ENCODE peak calls at places on chromosomes 1 and 21, in seven cellular contexts. S is upper lobe of right lung, N is hepatocyte, W is testis, B is OCI-LY7, G is lower lobe of right lung, Z is colonic mucosa. H is an unnamed sample.

GRCh38 chr1:198679535-198680173 is 40.8 kb downstream of the PTPRC start:
- DNase-seq in S (no peak), N (no peak), W (peak; percentile 36), B (no peak), G (peak; percentile 44), Z (no peak), H (no peak)

GRCh38 chr1:227777156-227777555 is 38.3 kb upstream of the PRSS38 start:
- DNase-seq in S (peak; percentile 52), N (no peak), W (no peak), B (no peak), G (no peak), Z (no peak), H (no peak)

GRCh38 chr1:210536263-210536961 is 207.7 kb downstream of the HHAT start:
- DNase-seq in S (no peak), N (no peak), W (no peak), B (no peak), G (no peak), Z (no peak), H (no peak)

GRCh38 chr1:217718873-217719272 is 87.7 kb downstream of the SPATA17 start:
- DNase-seq in S (no peak), N (no peak), W (no peak), B (no peak), G (no peak), Z (no peak), H (no peak)

GRCh38 chr1:192805832-192806323 is 3.0 kb upstream of the RGS2 start:
- DNase-seq in S (no peak), N (peak; percentile 85), W (no peak), B (peak; percentile 73), G (no peak), Z (peak; percentile 46), H (peak; percentile 76)

GRCh38 chr1:11746092-11746491 is 10.2 kb downstream of the AGTRAP start:
- DNase-seq in S (no peak), N (no peak), W (no peak), B (no peak), G (no peak), Z (no peak), H (no peak)

GRCh38 chr1:210234254-210234747 is 1.7 kb downstream of the SERTAD4 start:
- DNase-seq in S (no peak), N (no peak), W (no peak), B (no peak), G (no peak), Z (no peak), H (peak; percentile 38)

GRCh38 chr1:187001198-187001904 is 172.6 kb downstream of the PLA2G4A start:
- DNase-seq in S (no peak), N (no peak), W (no peak), B (no peak), G (no peak), Z (no peak), H (no peak)

GRCh38 chr1:198893763-198894444 is 255.1 kb downstream of the PTPRC start:
- DNase-seq in S (no peak), N (no peak), W (no peak), B (no peak), G (no peak), Z (no peak), H (no peak)

GRCh38 chr1:28720376-28720775 is 16.4 kb upstream of the YTHDF2 start:
- DNase-seq in S (no peak), N (no peak), W (no peak), B (no peak), G (no peak), Z (no peak), H (no peak)

GRCh38 chr1:240100351-240100750 is 8.7 kb downstream of the FMN2 start:
- DNase-seq in S (no peak), N (no peak), W (no peak), B (no peak), G (no peak), Z (no peak), H (no peak)

GRCh38 chr1:88399690-88400089 is 284.4 kb upstream of the PKN2 start:
- DNase-seq in S (no peak), N (no peak), W (no peak), B (no peak), G (no peak), Z (no peak), H (no peak)

GRCh38 chr1:204583909-204584632 is 67.9 kb downstream of the MDM4 start:
- DNase-seq in S (no peak), N (no peak), W (peak; percentile 79), B (no peak), G (no peak), Z (no peak), H (no peak)

GRCh38 chr1:80656011-80656627 is 1144.6 kb upstream of the ADGRL2 start:
- DNase-seq in S (no peak), N (peak; percentile 71), W (no peak), B (peak; percentile 34), G (no peak), Z (no peak), H (peak; percentile 42)

GRCh38 chr1:29672955-29673507 is 436.7 kb downstream of the PTPRU start:
- DNase-seq in S (peak; percentile 22), N (no peak), W (no peak), B (no peak), G (no peak), Z (peak; percentile 4), H (no peak)

GRCh38 chr21:33334824-33335223 is 10.1 kb downstream of the IFNAR1 start:
- DNase-seq in S (no peak), N (no peak), W (no peak), B (no peak), G (no peak), Z (no peak), H (no peak)

GRCh38 chr1:78003070-78003751 is 1.5 kb upstream of the DNAJB4 start:
- DNase-seq in S (no peak), N (no peak), W (no peak), B (peak; percentile 25), G (no peak), Z (no peak), H (no peak)

GRCh38 chr1:160711528-160712311 is at the start of gene CD48:
- DNase-seq in S (no peak), N (no peak), W (no peak), B (peak; percentile 88), G (no peak), Z (no peak), H (no peak)

GRCh38 chr1:20885121-20885520 is 98.0 kb upstream of the HP1BP3 start:
- DNase-seq in S (no peak), N (peak; percentile 6), W (no peak), B (no peak), G (no peak), Z (no peak), H (no peak)

GRCh38 chr1:9714257-9714718 is 62.8 kb downstream of the PIK3CD start:
- DNase-seq in S (no peak), N (no peak), W (no peak), B (peak; percentile 38), G (no peak), Z (no peak), H (no peak)
- H3K4me1 ChIP-seq in S (peaks cover 7% of the 10 kb centered on the region), N (no peaks in the 10 kb centered on the region), W (peaks cover 3% of the 10 kb centered on the region), B (peaks cover 43% of the 10 kb centered on the region), G (peaks cover 11% of the 10 kb centered on the region), Z (no peaks in the 10 kb centered on the region), H (no peaks in the 10 kb centered on the region)

DNA sequence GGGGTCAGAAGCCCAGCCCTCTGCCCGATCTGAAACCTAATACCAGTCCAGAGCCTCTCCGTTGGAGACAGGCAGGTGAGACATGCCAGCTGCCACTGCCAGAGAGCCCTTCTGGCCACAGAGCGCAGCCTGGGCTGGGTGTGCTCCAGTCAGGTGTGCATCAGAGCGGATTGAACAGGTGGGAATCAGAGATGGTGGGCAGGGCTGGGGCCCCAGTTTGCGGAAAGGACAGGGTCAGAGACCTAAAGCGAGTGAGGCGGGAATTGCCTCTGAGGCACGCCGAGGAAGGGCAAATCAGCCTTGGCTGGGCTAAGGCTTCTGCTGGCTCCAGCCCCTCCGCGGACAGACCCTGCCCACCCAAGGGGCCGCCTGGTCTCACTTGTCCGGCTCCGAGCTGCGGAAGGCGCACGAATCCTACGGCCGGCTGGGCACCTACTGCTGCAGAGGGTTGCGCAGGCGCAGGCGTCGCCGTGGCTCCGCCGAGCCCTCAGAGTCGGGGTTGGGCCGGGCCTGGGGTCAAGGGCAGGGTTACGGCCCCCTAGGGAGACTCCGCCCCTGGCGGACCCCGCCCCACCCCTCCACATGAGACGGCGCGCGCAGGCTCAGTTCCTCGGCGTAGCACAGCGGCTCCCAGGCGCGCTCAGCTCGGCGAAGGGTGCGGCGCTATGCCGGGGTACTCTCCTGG is 10.3 kb downstream of the CPLANE2 start:
- DNase-seq in S (peak; percentile 94), N (peak; percentile 76), W (peak; percentile 73), B (no peak), G (peak; percentile 89), Z (peak; percentile 77), H (no peak)
- H3K4me3 ChIP-seq in S (peak overlapping the region; percentile 42), N (peak overlapping the region; percentile 40), W (peak overlapping the region; percentile 29), B (no peak overlapping the region), G (peak overlapping the region; percentile 48), Z (peak overlapping the region; percentile 19), H (no peak overlapping the region)

DNA sequence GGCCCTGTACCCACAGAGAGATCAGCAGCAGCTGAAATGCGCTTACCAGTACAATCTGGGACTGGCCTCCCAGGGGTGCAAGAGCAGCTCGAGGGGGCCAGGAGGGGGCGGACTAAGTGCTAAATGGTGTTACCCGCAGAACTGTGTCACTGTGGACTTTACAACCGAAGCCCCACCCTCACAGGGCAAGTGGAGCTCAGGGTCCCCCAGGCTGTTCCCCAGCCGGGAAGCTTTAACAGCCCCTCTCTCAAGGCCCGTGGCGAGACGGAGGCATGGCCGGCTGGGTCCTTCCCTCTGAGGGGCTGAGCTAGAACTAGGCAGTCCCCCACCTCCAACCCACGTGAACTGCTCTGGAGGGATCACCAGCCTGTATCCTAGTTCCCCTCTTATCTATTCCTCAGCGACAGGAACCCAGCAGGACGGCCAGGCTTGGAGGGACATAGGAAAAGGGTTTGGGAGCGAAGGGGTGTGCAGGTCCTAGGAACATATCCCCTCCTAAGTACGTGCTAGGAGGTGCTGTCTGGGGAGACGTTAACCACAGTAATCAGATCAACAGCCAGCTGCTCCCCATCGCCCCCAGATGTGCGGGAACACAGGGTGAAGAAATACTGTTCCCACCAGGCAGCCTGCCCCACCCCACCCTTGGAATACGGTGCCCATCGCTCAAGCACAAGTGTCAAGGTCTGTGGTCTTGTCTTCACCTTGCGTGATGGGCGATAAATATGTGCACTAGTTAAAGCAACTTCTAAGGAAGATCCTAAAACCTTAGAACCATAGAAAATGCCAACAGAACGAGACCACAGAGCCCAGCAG is 24.4 kb downstream of the ZBTB17 start:
- DNase-seq in S (no peak), N (peak; percentile 47), W (no peak), B (no peak), G (no peak), Z (no peak), H (no peak)
- TF ChIP-seq CTCF in S (no peak), N (no peak), W (no peak), B (peak; percentile 12), G (no peak), Z (no peak), H (no peak)

GRCh38 chr21:37529649-37530048 is 163.1 kb downstream of the DYRK1A start:
- DNase-seq in S (no peak), N (no peak), W (no peak), B (no peak), G (no peak), Z (no peak), H (no peak)

GRCh38 chr21:37527716-37528115 is 161.1 kb downstream of the DYRK1A start:
- DNase-seq in S (no peak), N (no peak), W (no peak), B (no peak), G (no peak), Z (no peak), H (no peak)

GRCh38 chr21:37528150-37528937 is 161.8 kb downstream of the DYRK1A start:
- DNase-seq in S (no peak), N (no peak), W (no peak), B (no peak), G (no peak), Z (no peak), H (no peak)

GRCh38 chr21:37525810-37526209 is 159.2 kb downstream of the DYRK1A start:
- DNase-seq in S (no peak), N (no peak), W (no peak), B (no peak), G (no peak), Z (no peak), H (no peak)

GRCh38 chr21:37527103-37527502 is 160.5 kb downstream of the DYRK1A start:
- DNase-seq in S (no peak), N (no peak), W (no peak), B (no peak), G (no peak), Z (no peak), H (no peak)
- H3K4me1 ChIP-seq in S (peaks cover 13% of the 10 kb centered on the region), N (peaks cover 11% of the 10 kb centered on the region), W (peaks cover 4% of the 10 kb centered on the region), B (no peaks in the 10 kb centered on the region), G (peaks cover 13% of the 10 kb centered on the region), Z (no peaks in the 10 kb centered on the region), H (no peaks in the 10 kb centered on the region)